ENCODE peak calls at places on chromosomes 5 and 9, in nine cellular contexts. F is fibroblast of lung, W is right lobe of liver, H is sigmoid colon, M is hepatocyte, P is osteoblast, E is right atrium auricular region, K is aorta, S is heart right ventricle. J is an unnamed sample.

GRCh38 chr5:8827701-8828100 is 718.2 kb downstream of the SEMA5A start:
- DNase-seq in M (no peak), F (peak; percentile 54), E (no peak), W (no peak), S (no peak), H (no peak), K (no peak), P (no peak), J (no peak)

GRCh38 chr9:5773324-5773999 is 59.5 kb downstream of the ERMP1 start:
- DNase-seq in P (no peak), M (no peak), H (no peak), F (peak; percentile 51), S (no peak), K (no peak), W (no peak), E (no peak), J (no peak)

GRCh38 chr5:113294341-113295110 is 140.3 kb downstream of the TSSK1B start:
- DNase-seq in M (peak; percentile 92), S (peak; percentile 96), H (peak; percentile 96), E (peak; percentile 93), P (peak; percentile 97), F (peak; percentile 90), K (peak; percentile 93), W (peak; percentile 93), J (peak; percentile 96)

GRCh38 chr5:132775439-132776076 is 1.5 kb downstream of the SEPTIN8 start:
- DNase-seq in P (peak; percentile 92), F (peak; percentile 44), W (no peak), M (peak; percentile 30), K (no peak), E (no peak), S (no peak), H (peak; percentile 47), J (no peak)

GRCh38 chr9:134335095-134335489 is 8.8 kb downstream of the RXRA start:
- DNase-seq in K (no peak), F (no peak), P (no peak), S (no peak), E (no peak), H (no peak), M (no peak), W (no peak), J (peak; percentile 22)

GRCh38 chr9:115204827-115205506 is 87.0 kb upstream of the TNC start:
- DNase-seq in S (no peak), M (peak; percentile 54), H (no peak), P (no peak), E (no peak), F (peak; percentile 97), K (no peak), W (no peak), J (no peak)

GRCh38 chr9:35716236-35716635 is 15.8 kb downstream of the TLN1 start:
- DNase-seq in E (no peak), S (no peak), K (peak; percentile 45), H (peak; percentile 74), P (peak; percentile 51), M (no peak), W (no peak), F (no peak), J (peak; percentile 59)

GRCh38 chr5:53323943-53324642 is 156.3 kb upstream of the FST start:
- DNase-seq in P (no peak), F (peak; percentile 30), H (no peak), S (no peak), M (no peak), K (no peak), E (no peak), W (no peak), J (no peak)

GRCh38 chr5:64958757-64959391 is 190.1 kb downstream of the CWC27 start:
- DNase-seq in E (no peak), W (no peak), H (no peak), S (no peak), K (no peak), P (no peak), M (peak; percentile 28), F (peak; percentile 44), J (no peak)

GRCh38 chr9:113564804-113565237 is 101.3 kb downstream of the RGS3 start:
- DNase-seq in H (peak; percentile 87), S (peak; percentile 79), E (peak; percentile 79), P (peak; percentile 98), F (peak; percentile 81), M (peak; percentile 82), K (peak; percentile 91), W (peak; percentile 58), J (peak; percentile 94)

GRCh38 chr9:93010056-93010455 is 48.4 kb upstream of the SUSD3 start:
- DNase-seq in E (peak; percentile 51), W (no peak), F (no peak), S (no peak), P (peak; percentile 39), M (no peak), K (no peak), H (no peak), J (no peak)

DNA sequence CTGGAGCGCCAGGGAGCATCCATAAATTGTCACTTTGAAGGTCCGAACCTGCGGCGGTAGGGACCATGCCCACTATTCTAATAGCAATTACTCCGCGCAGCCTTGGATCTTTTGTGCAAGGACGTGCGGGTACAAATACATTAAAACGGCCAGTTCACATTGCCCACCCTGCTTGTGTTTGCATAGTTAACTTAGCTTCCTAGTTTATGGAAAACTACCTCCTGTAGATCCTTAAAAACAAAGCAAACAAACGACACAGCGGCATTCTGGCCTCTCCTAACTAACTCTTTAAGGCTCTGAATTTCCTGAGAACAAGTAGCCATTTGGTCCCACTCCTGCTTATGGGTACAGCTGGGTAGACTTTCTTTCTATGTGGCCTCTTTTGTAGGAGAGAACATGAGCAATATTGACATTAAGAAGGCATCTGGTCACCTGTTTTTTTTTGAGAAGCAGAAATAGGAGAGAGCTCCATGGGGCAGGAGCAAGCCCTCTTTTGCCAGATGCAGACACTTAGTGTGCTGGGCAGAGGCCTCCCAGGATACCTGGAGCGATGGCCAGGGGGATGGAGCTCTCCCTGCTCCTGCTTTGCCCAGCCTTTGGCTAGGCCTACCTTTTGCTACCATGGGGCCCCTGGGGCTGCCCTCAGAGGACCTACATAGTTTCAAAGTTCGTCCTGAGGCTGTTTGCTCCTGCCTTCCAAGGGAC is 2.1 kb upstream of the STC2 start:
- DNase-seq in P (no peak), S (no peak), E (no peak), H (no peak), K (no peak), M (peak; percentile 47), W (no peak), F (no peak), J (no peak)
- H3K4me3 ChIP-seq in P (peak overlapping the region; percentile 94), S (peak overlapping the region; percentile 56), E (peak overlapping the region; percentile 54), H (peak overlapping the region; percentile 56), K (no peak overlapping the region), M (no peak overlapping the region), W (no peak overlapping the region), F (no peak overlapping the region), J (no peak overlapping the region)

DNA sequence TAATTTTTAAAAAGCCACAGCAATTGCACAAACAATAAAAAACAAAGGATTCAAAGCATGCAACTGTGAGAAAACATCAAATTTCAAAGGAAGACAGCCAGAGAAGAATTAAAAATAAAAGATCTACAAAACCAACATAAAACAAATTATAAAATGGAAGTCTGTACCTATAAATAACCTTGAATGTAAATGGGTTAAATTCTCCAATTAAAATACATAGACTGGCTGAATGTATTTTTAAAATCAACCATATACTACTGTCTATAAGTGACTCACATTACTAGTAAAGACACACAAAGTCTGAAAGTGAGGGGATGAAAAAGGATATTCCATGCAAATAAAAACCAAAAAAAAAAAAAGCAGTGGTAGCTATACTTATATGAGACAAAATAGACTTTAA is 33.7 kb downstream of the BTNL8 start:
- DNase-seq in P (no peak), F (no peak), M (no peak), H (no peak), E (no peak), W (no peak), S (no peak), K (no peak), J (no peak)
- H3K9me3 ChIP-seq in P (no peaks in the 10 kb centered on the region), F (no peaks in the 10 kb centered on the region), M (no peaks in the 10 kb centered on the region), H (peaks cover 2% of the 10 kb centered on the region), E (no peaks in the 10 kb centered on the region), W (no peaks in the 10 kb centered on the region), S (peaks cover 20% of the 10 kb centered on the region), K (peaks cover 9% of the 10 kb centered on the region), J (peaks cover 3% of the 10 kb centered on the region)

DNA sequence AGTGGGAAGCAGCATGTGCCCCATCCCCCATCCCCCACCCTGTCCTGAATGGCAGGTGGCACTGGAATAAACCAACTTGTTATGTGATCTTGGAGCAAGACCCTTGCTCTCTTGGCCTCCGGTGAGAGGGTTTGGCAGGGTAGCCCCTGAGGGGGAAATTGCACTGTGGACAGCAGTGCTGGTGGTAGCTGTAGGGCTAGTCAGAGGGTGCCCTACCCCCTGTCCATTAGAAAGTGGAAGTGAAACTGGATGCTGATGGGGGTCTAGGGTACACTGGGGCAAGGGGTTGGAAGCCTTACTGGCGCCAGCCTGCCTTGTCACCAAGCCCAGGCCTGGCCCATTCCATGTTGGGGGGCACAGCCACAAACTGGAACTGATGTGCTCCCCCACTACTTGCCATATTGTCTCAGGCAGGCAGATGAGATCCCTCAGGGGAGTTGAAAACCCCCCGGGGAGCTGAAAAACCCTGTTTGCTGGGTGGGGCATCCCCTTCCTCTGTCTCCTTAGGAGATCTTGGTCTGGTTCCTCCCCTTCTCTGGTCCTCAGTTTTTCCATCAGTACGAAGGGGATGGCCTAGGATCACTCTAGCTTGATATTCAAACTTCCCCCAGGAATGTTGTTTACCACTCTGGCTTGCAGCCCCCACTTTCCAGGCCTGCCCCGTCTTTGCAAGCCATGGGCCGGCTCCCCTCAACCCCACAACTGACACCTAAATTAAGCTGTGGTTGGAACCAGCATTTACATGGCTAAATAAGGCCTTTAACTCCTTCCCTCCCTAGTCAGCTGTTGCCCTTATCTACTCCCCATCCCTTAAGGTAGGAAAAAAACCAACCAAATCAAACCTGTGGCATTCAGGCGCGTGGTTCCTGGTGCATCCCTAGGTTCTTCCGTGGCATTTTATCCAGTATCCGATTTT is 14.4 kb upstream of the SYNPO start:
- DNase-seq in K (no peak), S (no peak), M (no peak), F (no peak), W (no peak), P (peak; percentile 89), E (no peak), H (no peak), J (no peak)
- H3K27ac ChIP-seq in K (peak overlapping the region; percentile 80), S (peak overlapping the region; percentile 99), M (no peak overlapping the region), F (no peak overlapping the region), W (peak overlapping the region; percentile 73), P (no peak overlapping the region), E (peak overlapping the region; percentile 99), H (peak overlapping the region; percentile 89), J (peak overlapping the region; percentile 86)

GRCh38 chr5:140111043-140111858 is 2.7 kb upstream of the PURA start:
- DNase-seq in P (no peak), E (no peak), S (no peak), F (no peak), M (no peak), H (no peak), K (no peak), W (no peak), J (no peak)

GRCh38 chr5:140107312-140108092 is 6.4 kb upstream of the PURA start:
- DNase-seq in M (peak; percentile 95), W (peak; percentile 95), P (peak; percentile 98), F (peak; percentile 91), K (peak; percentile 97), H (peak; percentile 96), S (peak; percentile 93), E (peak; percentile 91), J (peak; percentile 99)

GRCh38 chr5:140109818-140110733 is 3.8 kb upstream of the PURA start:
- DNase-seq in P (no peak), E (no peak), F (no peak), K (no peak), M (no peak), H (no peak), S (no peak), W (no peak), J (no peak)

GRCh38 chr5:140108093-140109049 is 5.5 kb upstream of the PURA start:
- DNase-seq in F (no peak), M (peak; percentile 30), W (no peak), K (peak; percentile 57), S (peak; percentile 18), P (peak; percentile 76), E (no peak), H (peak; percentile 66), J (peak; percentile 80)

GRCh38 chr5:140109050-140109817 is 4.7 kb upstream of the PURA start:
- DNase-seq in F (no peak), K (no peak), E (no peak), W (no peak), S (peak; percentile 11), M (peak; percentile 13), P (peak; percentile 73), H (no peak), J (no peak)
- H3K4me3 ChIP-seq in F (peak overlapping the region; percentile 75), K (no peak overlapping the region), E (peak overlapping the region; percentile 88), W (peak overlapping the region; percentile 73), S (peak overlapping the region; percentile 84), M (peak overlapping the region; percentile 1), P (peak overlapping the region; percentile 88), H (peak overlapping the region; percentile 80), J (peak overlapping the region; percentile 78)